ENCODE peak calls at places on chromosomes 2 and 18, in ten cellular contexts. One of them, this sample, is unnamed.

GRCh38 chr2:231017250-231017636 is 20.1 kb upstream of the C2orf72 start:
- DNase-seq in memory B cell: no peak
- DNase-seq in HT-29: peak; percentile 10
- DNase-seq in NCI-H1092 treated with DMSO at 0.1 percent for 48 hours: no peak
- DNase-seq in T-helper 1 cell: no peak
- DNase-seq in fibroblast of pulmonary artery: no peak
- DNase-seq in pancreas: no peak
- DNase-seq in stimulated activated CD8-positive, alpha-beta memory T cell treated with anti-CD3 and anti-CD28 coated beads, Interleukin-2, amount 100 ng/mL, for 1 hour: no peak
- DNase-seq in HepG2: no peak
- DNase-seq in transverse colon: no peak
- DNase-seq in this sample: no peak

GRCh38 chr2:217995741-217996141 is 7.1 kb downstream of the TNS1 start:
- DNase-seq in memory B cell: no peak
- DNase-seq in HT-29: no peak
- DNase-seq in NCI-H1092 treated with DMSO at 0.1 percent for 48 hours: no peak
- DNase-seq in T-helper 1 cell: no peak
- DNase-seq in fibroblast of pulmonary artery: no peak
- DNase-seq in pancreas: peak; percentile 58
- DNase-seq in stimulated activated CD8-positive, alpha-beta memory T cell treated with anti-CD3 and anti-CD28 coated beads, Interleukin-2, amount 100 ng/mL, for 1 hour: no peak
- DNase-seq in HepG2: no peak
- DNase-seq in transverse colon: no peak
- DNase-seq in this sample: no peak

GRCh38 chr2:100320547-100321180 is 1.6 kb downstream of the LONRF2 start:
- DNase-seq in memory B cell: no peak
- DNase-seq in HT-29: no peak
- DNase-seq in NCI-H1092 treated with DMSO at 0.1 percent for 48 hours: peak; percentile 56
- DNase-seq in T-helper 1 cell: no peak
- DNase-seq in fibroblast of pulmonary artery: peak; percentile 6
- DNase-seq in pancreas: no peak
- DNase-seq in stimulated activated CD8-positive, alpha-beta memory T cell treated with anti-CD3 and anti-CD28 coated beads, Interleukin-2, amount 100 ng/mL, for 1 hour: no peak
- DNase-seq in HepG2: no peak
- DNase-seq in transverse colon: no peak
- DNase-seq in this sample: no peak

GRCh38 chr2:64325477-64325851 is 128.5 kb upstream of the LGALSL start:
- DNase-seq in memory B cell: no peak
- DNase-seq in HT-29: no peak
- DNase-seq in NCI-H1092 treated with DMSO at 0.1 percent for 48 hours: no peak
- DNase-seq in T-helper 1 cell: no peak
- DNase-seq in fibroblast of pulmonary artery: no peak
- DNase-seq in pancreas: no peak
- DNase-seq in stimulated activated CD8-positive, alpha-beta memory T cell treated with anti-CD3 and anti-CD28 coated beads, Interleukin-2, amount 100 ng/mL, for 1 hour: no peak
- DNase-seq in HepG2: no peak
- DNase-seq in transverse colon: no peak
- DNase-seq in this sample: no peak

GRCh38 chr18:160831-161570 is 2.6 kb downstream of the USP14 start:
- DNase-seq in memory B cell: no peak
- DNase-seq in HT-29: no peak
- DNase-seq in NCI-H1092 treated with DMSO at 0.1 percent for 48 hours: no peak
- DNase-seq in T-helper 1 cell: no peak
- DNase-seq in fibroblast of pulmonary artery: no peak
- DNase-seq in pancreas: no peak
- DNase-seq in stimulated activated CD8-positive, alpha-beta memory T cell treated with anti-CD3 and anti-CD28 coated beads, Interleukin-2, amount 100 ng/mL, for 1 hour: no peak
- DNase-seq in HepG2: no peak
- DNase-seq in transverse colon: no peak
- DNase-seq in this sample: no peak

GRCh38 chr18:8142131-8142711 is 467.0 kb upstream of the RAB12 start:
- DNase-seq in memory B cell: no peak
- DNase-seq in HT-29: no peak
- DNase-seq in NCI-H1092 treated with DMSO at 0.1 percent for 48 hours: no peak
- DNase-seq in T-helper 1 cell: no peak
- DNase-seq in fibroblast of pulmonary artery: peak; percentile 80
- DNase-seq in pancreas: no peak
- DNase-seq in stimulated activated CD8-positive, alpha-beta memory T cell treated with anti-CD3 and anti-CD28 coated beads, Interleukin-2, amount 100 ng/mL, for 1 hour: no peak
- DNase-seq in HepG2: no peak
- DNase-seq in transverse colon: no peak
- DNase-seq in this sample: no peak

GRCh38 chr2:86825020-86825727 is 34.5 kb upstream of the CD8A start:
- DNase-seq in memory B cell: no peak
- DNase-seq in HT-29: no peak
- DNase-seq in NCI-H1092 treated with DMSO at 0.1 percent for 48 hours: no peak
- DNase-seq in T-helper 1 cell: no peak
- DNase-seq in fibroblast of pulmonary artery: no peak
- DNase-seq in pancreas: no peak
- DNase-seq in stimulated activated CD8-positive, alpha-beta memory T cell treated with anti-CD3 and anti-CD28 coated beads, Interleukin-2, amount 100 ng/mL, for 1 hour: no peak
- DNase-seq in HepG2: no peak
- DNase-seq in transverse colon: no peak
- DNase-seq in this sample: no peak

GRCh38 chr2:158923641-158924040 is 44.8 kb upstream of the TANC1 start:
- DNase-seq in memory B cell: no peak
- DNase-seq in HT-29: no peak
- DNase-seq in NCI-H1092 treated with DMSO at 0.1 percent for 48 hours: no peak
- DNase-seq in T-helper 1 cell: no peak
- DNase-seq in fibroblast of pulmonary artery: no peak
- DNase-seq in pancreas: no peak
- DNase-seq in stimulated activated CD8-positive, alpha-beta memory T cell treated with anti-CD3 and anti-CD28 coated beads, Interleukin-2, amount 100 ng/mL, for 1 hour: no peak
- DNase-seq in HepG2: no peak
- DNase-seq in transverse colon: no peak
- DNase-seq in this sample: no peak

GRCh38 chr2:54074636-54075341 is 40.6 kb upstream of the ACYP2 start:
- DNase-seq in memory B cell: no peak
- DNase-seq in HT-29: no peak
- DNase-seq in NCI-H1092 treated with DMSO at 0.1 percent for 48 hours: no peak
- DNase-seq in T-helper 1 cell: no peak
- DNase-seq in fibroblast of pulmonary artery: no peak
- DNase-seq in pancreas: no peak
- DNase-seq in stimulated activated CD8-positive, alpha-beta memory T cell treated with anti-CD3 and anti-CD28 coated beads, Interleukin-2, amount 100 ng/mL, for 1 hour: no peak
- DNase-seq in HepG2: no peak
- DNase-seq in transverse colon: no peak
- DNase-seq in this sample: no peak

GRCh38 chr2:218029366-218030360 is 26.9 kb upstream of the TNS1 start:
- DNase-seq in memory B cell: no peak
- DNase-seq in HT-29: no peak
- DNase-seq in NCI-H1092 treated with DMSO at 0.1 percent for 48 hours: no peak
- DNase-seq in T-helper 1 cell: no peak
- DNase-seq in fibroblast of pulmonary artery: peak; percentile 23
- DNase-seq in pancreas: peak; percentile 6
- DNase-seq in stimulated activated CD8-positive, alpha-beta memory T cell treated with anti-CD3 and anti-CD28 coated beads, Interleukin-2, amount 100 ng/mL, for 1 hour: no peak
- DNase-seq in HepG2: no peak
- DNase-seq in transverse colon: no peak
- DNase-seq in this sample: no peak

GRCh38 chr2:106176446-106177110 is 17.5 kb downstream of the UXS1 start:
- DNase-seq in memory B cell: no peak
- DNase-seq in HT-29: no peak
- DNase-seq in NCI-H1092 treated with DMSO at 0.1 percent for 48 hours: no peak
- DNase-seq in T-helper 1 cell: no peak
- DNase-seq in fibroblast of pulmonary artery: no peak
- DNase-seq in pancreas: no peak
- DNase-seq in stimulated activated CD8-positive, alpha-beta memory T cell treated with anti-CD3 and anti-CD28 coated beads, Interleukin-2, amount 100 ng/mL, for 1 hour: no peak
- DNase-seq in HepG2: no peak
- DNase-seq in transverse colon: no peak
- DNase-seq in this sample: no peak

GRCh38 chr2:46236876-46237859 is 60.0 kb upstream of the EPAS1 start:
- DNase-seq in memory B cell: no peak
- DNase-seq in HT-29: no peak
- DNase-seq in NCI-H1092 treated with DMSO at 0.1 percent for 48 hours: no peak
- DNase-seq in T-helper 1 cell: no peak
- DNase-seq in fibroblast of pulmonary artery: no peak
- DNase-seq in pancreas: no peak
- DNase-seq in stimulated activated CD8-positive, alpha-beta memory T cell treated with anti-CD3 and anti-CD28 coated beads, Interleukin-2, amount 100 ng/mL, for 1 hour: no peak
- DNase-seq in HepG2: peak; percentile 24
- DNase-seq in transverse colon: no peak
- DNase-seq in this sample: no peak

GRCh38 chr2:189516546-189516945 is 64.0 kb downstream of the SLC40A1 start:
- DNase-seq in memory B cell: no peak
- DNase-seq in HT-29: no peak
- DNase-seq in NCI-H1092 treated with DMSO at 0.1 percent for 48 hours: no peak
- DNase-seq in T-helper 1 cell: no peak
- DNase-seq in fibroblast of pulmonary artery: no peak
- DNase-seq in pancreas: no peak
- DNase-seq in stimulated activated CD8-positive, alpha-beta memory T cell treated with anti-CD3 and anti-CD28 coated beads, Interleukin-2, amount 100 ng/mL, for 1 hour: no peak
- DNase-seq in HepG2: no peak
- DNase-seq in transverse colon: no peak
- DNase-seq in this sample: no peak

GRCh38 chr2:172734711-172735645 is 667 bp upstream of the RAPGEF4 start:
- DNase-seq in memory B cell: no peak
- DNase-seq in HT-29: no peak
- DNase-seq in NCI-H1092 treated with DMSO at 0.1 percent for 48 hours: peak; percentile 36
- DNase-seq in T-helper 1 cell: no peak
- DNase-seq in fibroblast of pulmonary artery: no peak
- DNase-seq in pancreas: no peak
- DNase-seq in stimulated activated CD8-positive, alpha-beta memory T cell treated with anti-CD3 and anti-CD28 coated beads, Interleukin-2, amount 100 ng/mL, for 1 hour: no peak
- DNase-seq in HepG2: no peak
- DNase-seq in transverse colon: no peak
- DNase-seq in this sample: no peak

GRCh38 chr18:68588169-68588568 is 126.7 kb downstream of the TMX3 start:
- DNase-seq in memory B cell: no peak
- DNase-seq in HT-29: no peak
- DNase-seq in NCI-H1092 treated with DMSO at 0.1 percent for 48 hours: no peak
- DNase-seq in T-helper 1 cell: no peak
- DNase-seq in fibroblast of pulmonary artery: no peak
- DNase-seq in pancreas: no peak
- DNase-seq in stimulated activated CD8-positive, alpha-beta memory T cell treated with anti-CD3 and anti-CD28 coated beads, Interleukin-2, amount 100 ng/mL, for 1 hour: no peak
- DNase-seq in HepG2: no peak
- DNase-seq in transverse colon: no peak
- DNase-seq in this sample: no peak

GRCh38 chr18:77088977-77089795 is 43.4 kb downstream of the MBP start:
- DNase-seq in memory B cell: no peak
- DNase-seq in HT-29: peak; percentile 54
- DNase-seq in NCI-H1092 treated with DMSO at 0.1 percent for 48 hours: no peak
- DNase-seq in T-helper 1 cell: no peak
- DNase-seq in fibroblast of pulmonary artery: no peak
- DNase-seq in pancreas: peak; percentile 52
- DNase-seq in stimulated activated CD8-positive, alpha-beta memory T cell treated with anti-CD3 and anti-CD28 coated beads, Interleukin-2, amount 100 ng/mL, for 1 hour: no peak
- DNase-seq in HepG2: no peak
- DNase-seq in transverse colon: no peak
- DNase-seq in this sample: no peak

GRCh38 chr2:214310319-214310718 is 100.5 kb upstream of the VWC2L start:
- DNase-seq in memory B cell: no peak
- DNase-seq in HT-29: no peak
- DNase-seq in NCI-H1092 treated with DMSO at 0.1 percent for 48 hours: no peak
- DNase-seq in T-helper 1 cell: no peak
- DNase-seq in fibroblast of pulmonary artery: no peak
- DNase-seq in pancreas: no peak
- DNase-seq in stimulated activated CD8-positive, alpha-beta memory T cell treated with anti-CD3 and anti-CD28 coated beads, Interleukin-2, amount 100 ng/mL, for 1 hour: no peak
- DNase-seq in HepG2: peak; percentile 7
- DNase-seq in transverse colon: no peak
- DNase-seq in this sample: no peak

GRCh38 chr2:74128206-74128605 is 19.5 kb downstream of the BOLA3 start:
- DNase-seq in memory B cell: no peak
- DNase-seq in HT-29: no peak
- DNase-seq in NCI-H1092 treated with DMSO at 0.1 percent for 48 hours: no peak
- DNase-seq in T-helper 1 cell: no peak
- DNase-seq in fibroblast of pulmonary artery: peak; percentile 34
- DNase-seq in pancreas: no peak
- DNase-seq in stimulated activated CD8-positive, alpha-beta memory T cell treated with anti-CD3 and anti-CD28 coated beads, Interleukin-2, amount 100 ng/mL, for 1 hour: no peak
- DNase-seq in HepG2: no peak
- DNase-seq in transverse colon: no peak
- DNase-seq in this sample: no peak

This sample was measured in left lung.